ENCODE peak calls at places on chromosomes 13 and 19, in six cellular contexts. K is H9, F is IMR-90, M is mesenchymal stem cell, Z is H1, L is mesendoderm. X is an unnamed sample.

GRCh38 chr13:111475488-111475887 is 155.0 kb downstream of the TEX29 start:
- DNase-seq in K (no peak), M (no peak), F (no peak), L (no peak), Z (no peak), X (no peak)

GRCh38 chr19:34308381-34309367 is 54.3 kb downstream of the GARRE1 start:
- DNase-seq in F (no peak), K (no peak), L (no peak), Z (no peak), M (no peak), X (no peak)

GRCh38 chr19:542173-542866 is 1.5 kb upstream of the GZMM start:
- DNase-seq in M (no peak), L (no peak), Z (no peak), K (peak; percentile 24), F (no peak), X (no peak)

GRCh38 chr13:50129923-50130685 is 114.9 kb downstream of the KCNRG start:
- DNase-seq in F (no peak), L (peak; percentile 57), M (peak; percentile 64), Z (no peak), K (peak; percentile 64), X (peak; percentile 57)

GRCh38 chr13:33174980-33175379 is 110.6 kb downstream of the STARD13 start:
- DNase-seq in Z (no peak), L (no peak), M (peak; percentile 80), F (peak; percentile 36), K (no peak), X (no peak)

GRCh38 chr19:3176715-3177501 is 1.7 kb upstream of the S1PR4 start:
- DNase-seq in K (peak; percentile 29), M (peak; percentile 34), F (peak; percentile 67), Z (no peak), L (peak; percentile 49), X (no peak)

GRCh38 chr19:51181913-51182419 is 39.9 kb downstream of the SIGLEC7 start:
- DNase-seq in M (no peak), K (peak; percentile 92), F (no peak), L (peak; percentile 50), Z (peak; percentile 54), X (no peak)

GRCh38 chr13:28048768-28049167 is 51.6 kb downstream of the FLT3 start:
- DNase-seq in F (no peak), Z (no peak), M (no peak), L (no peak), K (no peak), X (no peak)

GRCh38 chr13:48715977-48716376 is 62.2 kb downstream of the CYSLTR2 start:
- DNase-seq in F (no peak), K (no peak), Z (no peak), M (no peak), L (peak; percentile 50), X (no peak)

GRCh38 chr19:56668676-56669075 is 2.9 kb downstream of the ZNF835 start:
- DNase-seq in M (no peak), F (no peak), K (no peak), Z (no peak), L (no peak), X (no peak)

GRCh38 chr13:34412295-34412694 is 529.8 kb upstream of the NBEA start:
- DNase-seq in L (no peak), M (no peak), K (no peak), F (no peak), Z (no peak), X (no peak)

GRCh38 chr19:54247106-54247930 is 4.7 kb upstream of the LILRA6 start:
- DNase-seq in F (no peak), M (no peak), L (no peak), Z (no peak), K (no peak), X (no peak)

GRCh38 chr13:40984670-40985366 is 34.3 kb downstream of the ELF1 start:
- DNase-seq in Z (no peak), K (no peak), L (no peak), M (peak; percentile 47), F (no peak), X (no peak)

GRCh38 chr13:94176576-94176975 is 302.9 kb downstream of the DCT start:
- DNase-seq in L (no peak), F (no peak), M (peak; percentile 43), K (no peak), Z (no peak), X (no peak)

GRCh38 chr19:7856679-7857663 is 17.2 kb downstream of the PRR36 start:
- DNase-seq in L (no peak), Z (no peak), M (no peak), K (peak; percentile 28), F (no peak), X (no peak)

GRCh38 chr19:2444251-2445002 is 12.3 kb downstream of the LMNB2 start:
- DNase-seq in F (no peak), Z (no peak), L (no peak), M (no peak), K (no peak), X (no peak)

GRCh38 chr13:46773556-46773955 is 23.4 kb downstream of the ESD start:
- DNase-seq in K (no peak), M (no peak), F (no peak), L (peak; percentile 58), Z (no peak), X (no peak)

GRCh38 chr13:85386424-85386823 is 412.8 kb downstream of the SLITRK6 start:
- DNase-seq in Z (no peak), L (peak; percentile 1), K (no peak), M (no peak), F (no peak), X (peak; percentile 5)

GRCh38 chr13:112776971-112777370 is 87.1 kb downstream of the ATP11A start:
- DNase-seq in M (no peak), F (no peak), Z (no peak), L (no peak), K (peak; percentile 19), X (no peak)

GRCh38 chr19:14112809-14113385 is 4.7 kb downstream of the PRKACA start:
- DNase-seq in F (no peak), M (no peak), K (no peak), L (no peak), Z (no peak), X (no peak)

GRCh38 chr19:14114439-14114838 is 3.1 kb downstream of the PRKACA start:
- DNase-seq in M (no peak), Z (no peak), K (no peak), L (no peak), F (no peak), X (no peak)

GRCh38 chr19:14112051-14112808 is 5.3 kb downstream of the PRKACA start:
- DNase-seq in M (no peak), K (no peak), Z (no peak), F (no peak), L (no peak), X (no peak)

GRCh38 chr19:14114854-14115253 is 2.7 kb downstream of the PRKACA start:
- DNase-seq in M (no peak), L (peak; percentile 40), Z (no peak), K (peak; percentile 67), F (no peak), X (no peak)

GRCh38 chr19:14113762-14114414 is 3.7 kb downstream of the PRKACA start:
- DNase-seq in L (peak; percentile 60), M (no peak), K (no peak), F (no peak), Z (no peak), X (no peak)
- H2BK15ac ChIP-seq in L (no peak overlapping the region), M (no peak overlapping the region), K (no peak overlapping the region), F (no peak overlapping the region), Z (no peak overlapping the region), X (no peak overlapping the region)

GRCh38 chr19:18867199-18867598 is 28.8 kb downstream of the CERS1 start:
- DNase-seq in K (no peak), F (no peak), L (no peak), Z (no peak), M (no peak), X (no peak)

GRCh38 chr19:18863843-18864362 is 32.1 kb downstream of the CERS1 start:
- DNase-seq in F (no peak), M (no peak), L (no peak), Z (no peak), K (no peak), X (no peak)

GRCh38 chr19:18865973-18866799 is 29.8 kb downstream of the CERS1 start:
- DNase-seq in L (peak; percentile 71), M (peak; percentile 54), K (peak; percentile 81), Z (no peak), F (peak; percentile 36), X (peak; percentile 59)

GRCh38 chr19:18866800-18867123 is 29.2 kb downstream of the CERS1 start:
- DNase-seq in K (no peak), Z (no peak), L (no peak), F (no peak), M (no peak), X (no peak)

DNA sequence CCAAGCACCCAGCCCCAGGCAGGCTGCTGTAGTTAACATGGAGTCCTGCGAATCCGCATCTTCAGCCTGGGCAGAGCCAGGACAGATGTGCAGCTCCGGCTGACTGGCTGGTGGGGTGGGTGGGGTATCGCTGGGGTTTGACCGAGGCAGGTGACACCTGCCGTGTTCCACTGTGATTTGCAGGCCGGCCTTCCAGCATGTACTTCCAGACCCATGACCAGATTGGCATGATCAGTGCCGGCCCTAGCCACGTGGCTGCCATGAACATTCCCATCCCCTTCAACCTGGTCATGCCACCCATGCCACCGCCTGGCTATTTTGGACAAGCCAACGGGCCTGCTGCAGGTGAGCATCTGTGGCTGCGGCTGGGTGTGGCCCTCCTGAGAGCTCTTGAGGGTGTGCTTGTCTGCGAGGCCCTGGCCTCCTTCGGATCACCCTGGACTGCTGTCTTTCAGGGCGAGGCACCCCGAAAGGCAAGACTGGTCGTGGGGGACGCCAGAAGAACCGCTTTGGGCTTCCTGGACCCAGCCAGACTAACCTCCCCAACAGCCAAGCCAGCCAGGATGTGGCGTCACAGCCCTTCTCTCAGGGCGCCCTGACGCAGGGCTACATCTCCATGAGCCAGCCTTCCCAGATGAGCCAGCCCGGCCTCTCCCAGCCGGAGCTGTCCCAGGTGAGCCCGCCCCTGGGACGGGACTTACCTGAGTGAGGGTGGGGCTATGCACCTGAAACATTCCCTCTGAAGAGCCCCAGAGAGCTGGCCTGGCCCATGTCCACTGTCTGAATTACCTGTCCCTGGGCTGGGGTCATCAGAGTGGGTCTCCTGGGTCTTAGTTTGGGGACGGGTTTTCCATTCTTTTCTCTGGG is 30.6 kb downstream of the CERS1 start:
- DNase-seq in K (no peak), Z (no peak), L (no peak), F (no peak), M (no peak), X (no peak)
- H2BK5ac ChIP-seq in K (no peak overlapping the region), Z (no peak overlapping the region), L (no peak overlapping the region), F (no peak overlapping the region), M (no peak overlapping the region), X (no peak overlapping the region)

GRCh38 chr19:17394891-17395415 is 957 bp upstream of the CCDC194 start:
- DNase-seq in Z (peak; percentile 86), M (peak; percentile 69), F (peak; percentile 53), L (peak; percentile 94), K (peak; percentile 86), X (no peak)
- H4K8ac ChIP-seq in Z (no peak overlapping the region), M (peak overlapping the region; percentile 97), F (peak overlapping the region; percentile 71), L (no peak overlapping the region), K (no peak overlapping the region), X (no peak overlapping the region)

GRCh38 chr19:39381910-39382611 is 8.8 kb downstream of the PAF1 start:
- DNase-seq in K (no peak), Z (no peak), L (no peak), M (no peak), F (no peak), X (no peak)

GRCh38 chr19:39380521-39381502 is 10.1 kb downstream of the PAF1 start:
- DNase-seq in F (no peak), K (no peak), M (no peak), Z (no peak), L (no peak), X (no peak)

GRCh38 chr19:39385629-39386411 is 5.1 kb downstream of the PAF1 start:
- DNase-seq in M (no peak), L (peak; percentile 50), F (no peak), K (no peak), Z (no peak), X (no peak)

GRCh38 chr19:39384839-39385568 is 5.9 kb downstream of the PAF1 start:
- DNase-seq in M (no peak), F (no peak), Z (no peak), K (no peak), L (peak; percentile 23), X (no peak)

GRCh38 chr19:39382991-39383828 is 7.7 kb downstream of the PAF1 start:
- DNase-seq in M (no peak), Z (no peak), K (no peak), L (no peak), F (no peak), X (no peak)
- H2BK15ac ChIP-seq in M (no peak overlapping the region), Z (no peak overlapping the region), K (no peak overlapping the region), L (no peak overlapping the region), F (no peak overlapping the region), X (no peak overlapping the region)